ENCODE peak calls at places on chromosomes 5 and 9, in nine cellular contexts. A is esophagus squamous epithelium; N is central memory CD4-positive, alpha-beta T cell; H is COR-L47; P is stomach; S is WERI-Rb-1; K is left lung; V is dorsolateral prefrontal cortex; B is HTR-8/SVneo. E is an unnamed sample.

GRCh38 chr5:167745868-167746267 is 545.6 kb upstream of the WWC1 start:
- DNase-seq in K (no peak), P (no peak), B (no peak), A (no peak), N (no peak), V (no peak), H (no peak), S (no peak), E (no peak)

GRCh38 chr5:52963636-52964035 is 25.5 kb upstream of the ITGA2 start:
- DNase-seq in P (no peak), H (no peak), N (no peak), A (no peak), B (no peak), K (no peak), S (no peak), V (no peak), E (no peak)

GRCh38 chr5:178576591-178577351 is 13.4 kb downstream of the COL23A1 start:
- DNase-seq in B (no peak), H (no peak), P (no peak), S (no peak), V (no peak), A (no peak), K (no peak), N (no peak), E (no peak)

GRCh38 chr5:61311836-61312808 is 19.9 kb upstream of the ZSWIM6 start:
- DNase-seq in S (no peak), N (no peak), K (no peak), V (no peak), P (no peak), A (no peak), B (no peak), H (no peak), E (no peak)

GRCh38 chr9:109923826-109924225 is 143.8 kb downstream of the PALM2AKAP2 start:
- DNase-seq in A (no peak), N (no peak), S (peak; percentile 67), P (no peak), H (no peak), V (no peak), B (no peak), K (no peak), E (no peak)

GRCh38 chr9:126671983-126672382 is 58.3 kb downstream of the LMX1B start:
- DNase-seq in N (no peak), K (no peak), V (no peak), B (no peak), H (no peak), S (no peak), P (no peak), A (no peak), E (no peak)

GRCh38 chr5:75510836-75511434 is 494 bp downstream of the CERT1 start:
- DNase-seq in V (peak; percentile 20), B (peak; percentile 10), N (peak; percentile 8), H (peak; percentile 31), K (peak; percentile 66), A (no peak), S (peak; percentile 52), P (no peak), E (peak; percentile 80)

GRCh38 chr9:136095028-136095494 is at the start of gene NACC2:
- DNase-seq in A (no peak), S (peak; percentile 61), H (peak; percentile 27), K (peak; percentile 68), N (no peak), B (no peak), P (peak; percentile 79), V (peak; percentile 60), E (peak; percentile 81)

GRCh38 chr9:113151696-113152630 is 1.2 kb downstream of the SLC31A2 start:
- DNase-seq in V (no peak), K (no peak), B (no peak), S (no peak), P (no peak), H (no peak), A (no peak), N (no peak), E (peak; percentile 67)

GRCh38 chr9:74760031-74760700 is 127.6 kb downstream of the TRPM6 start:
- DNase-seq in N (no peak), V (no peak), P (no peak), H (no peak), S (no peak), K (no peak), A (no peak), B (no peak), E (no peak)

GRCh38 chr5:135565691-135566421 is 12.9 kb downstream of the CXCL14 start:
- DNase-seq in P (peak; percentile 82), B (peak; percentile 71), H (peak; percentile 46), A (no peak), N (peak; percentile 23), V (peak; percentile 39), K (peak; percentile 64), S (peak; percentile 75), E (peak; percentile 81)

GRCh38 chr5:137272831-137273230 is 226.3 kb downstream of the SPOCK1 start:
- DNase-seq in V (no peak), N (no peak), S (no peak), H (no peak), B (no peak), A (no peak), K (no peak), P (no peak), E (no peak)

GRCh38 chr9:124506433-124506832 is 766 bp downstream of the NR5A1 start:
- DNase-seq in P (no peak), V (no peak), N (no peak), A (no peak), S (no peak), B (no peak), K (no peak), H (no peak), E (peak; percentile 31)

GRCh38 chr5:154273028-154273617 is 82.6 kb downstream of the GALNT10 start:
- DNase-seq in V (no peak), S (no peak), A (no peak), H (no peak), P (no peak), B (peak; percentile 5), N (peak; percentile 2), K (peak; percentile 47), E (no peak)

GRCh38 chr9:125561497-125562148 is 145.4 kb downstream of the MAPKAP1 start:
- DNase-seq in B (no peak), K (no peak), A (no peak), V (no peak), N (no peak), S (no peak), P (no peak), H (no peak), E (no peak)

GRCh38 chr5:17882760-17883488 is 248.7 kb downstream of the TAF11L14 start:
- DNase-seq in K (no peak), P (no peak), N (no peak), H (peak; percentile 97), V (no peak), B (no peak), S (peak; percentile 44), A (no peak), E (no peak)

GRCh38 chr9:93125331-93125894 is 8.6 kb downstream of the NINJ1 start:
- DNase-seq in K (peak; percentile 16), P (no peak), N (no peak), A (no peak), V (no peak), B (no peak), H (no peak), S (peak; percentile 0), E (peak; percentile 24)

GRCh38 chr5:127320032-127320945 is 29.7 kb downstream of the MEGF10 start:
- DNase-seq in B (no peak), K (no peak), N (no peak), A (no peak), S (no peak), V (no peak), P (no peak), H (no peak), E (no peak)

GRCh38 chr5:39892708-39893107 is 467.9 kb upstream of the DAB2 start:
- DNase-seq in B (no peak), P (no peak), V (no peak), A (no peak), N (no peak), H (no peak), K (no peak), S (no peak), E (no peak)

GRCh38 chr9:95285307-95285706 is 32.2 kb downstream of the FANCC start:
- DNase-seq in V (no peak), K (no peak), B (no peak), A (no peak), P (no peak), S (no peak), H (no peak), N (no peak), E (no peak)

GRCh38 chr5:129807162-129807814 is 59.4 kb downstream of the MINAR2 start:
- DNase-seq in B (no peak), N (no peak), S (no peak), A (no peak), K (no peak), V (no peak), P (no peak), H (no peak), E (no peak)

GRCh38 chr9:33109097-33109496 is 32.6 kb upstream of the SMU1 start:
- DNase-seq in K (no peak), N (no peak), B (no peak), A (no peak), S (no peak), H (no peak), P (no peak), V (no peak), E (no peak)

GRCh38 chr9:109010676-109011655 is 2.3 kb downstream of the CTNNAL1 start:
- DNase-seq in S (no peak), H (no peak), N (peak; percentile 36), B (peak; percentile 28), K (peak; percentile 40), V (no peak), P (no peak), A (no peak), E (no peak)

GRCh38 chr9:84397151-84397728 is 56.7 kb upstream of the SLC28A3 start:
- DNase-seq in N (peak; percentile 46), V (peak; percentile 65), B (peak; percentile 44), S (peak; percentile 76), K (peak; percentile 62), A (no peak), H (peak; percentile 65), P (peak; percentile 75), E (no peak)

GRCh38 chr9:124964604-124965003 is 23.7 kb upstream of the GOLGA1 start:
- DNase-seq in N (no peak), P (no peak), H (no peak), K (no peak), A (no peak), V (no peak), B (no peak), S (no peak), E (no peak)

GRCh38 chr9:35112257-35113020 is 3.2 kb downstream of the ATOSB start:
- DNase-seq in S (no peak), N (no peak), B (no peak), P (no peak), K (peak; percentile 68), V (no peak), A (no peak), H (no peak), E (no peak)

GRCh38 chr9:83476513-83476912 is 61.7 kb downstream of the FRMD3 start:
- DNase-seq in A (no peak), K (no peak), H (no peak), P (no peak), N (no peak), S (no peak), V (no peak), B (no peak), E (no peak)

GRCh38 chr5:164748861-164749260 is 1243.4 kb downstream of the MAT2B start:
- DNase-seq in V (no peak), P (no peak), B (no peak), S (no peak), A (no peak), N (no peak), H (no peak), K (no peak), E (no peak)